ENCODE peak calls at places on chromosomes 13 and 19, in ten cellular contexts. O, W, I, R, U, Q, X, G, E and H are unnamed samples.

GRCh38 chr13:26508885-26509284 is 48.6 kb upstream of the WASF3 start:
- DNase-seq in O (no peak), W (no peak), I (no peak), R (no peak), U (no peak), Q (no peak), X (peak; percentile 93), G (peak; percentile 32), E (no peak), H (peak; percentile 86)

GRCh38 chr13:73938375-73939070 is 195.7 kb downstream of the KLF12 start:
- DNase-seq in O (no peak), W (no peak), I (no peak), R (no peak), U (no peak), Q (no peak), X (no peak), G (peak; percentile 42), E (no peak), H (no peak)

GRCh38 chr19:54428323-54429175 is 13.3 kb downstream of the TTYH1 start:
- DNase-seq in O (no peak), W (no peak), I (no peak), R (no peak), U (no peak), Q (no peak), X (no peak), G (no peak), E (no peak), H (no peak)

GRCh38 chr13:26973946-26974345 is 197.7 kb downstream of the USP12 start:
- DNase-seq in O (no peak), W (no peak), I (no peak), R (no peak), U (no peak), Q (no peak), X (no peak), G (no peak), E (no peak), H (no peak)

GRCh38 chr19:24101459-24102122 is 14.6 kb downstream of the ZNF254 start:
- DNase-seq in O (no peak), W (no peak), I (no peak), R (no peak), U (no peak), Q (no peak), X (no peak), G (no peak), E (no peak), H (no peak)

GRCh38 chr13:43783820-43784219 is 3.0 kb downstream of the ENOX1 start:
- DNase-seq in O (no peak), W (no peak), I (no peak), R (no peak), U (peak; percentile 52), Q (no peak), X (no peak), G (peak; percentile 25), E (no peak), H (no peak)

GRCh38 chr19:15538774-15539173 is 30.4 kb downstream of the CYP4F22 start:
- DNase-seq in O (no peak), W (no peak), I (no peak), R (no peak), U (no peak), Q (no peak), X (no peak), G (no peak), E (no peak), H (no peak)

GRCh38 chr19:19214892-19215291 is 3.1 kb downstream of the NCAN start:
- DNase-seq in O (peak; percentile 62), W (no peak), I (no peak), R (peak; percentile 70), U (peak; percentile 92), Q (no peak), X (peak; percentile 49), G (peak; percentile 63), E (no peak), H (no peak)

GRCh38 chr19:19562665-19563347 is 24.7 kb downstream of the CILP2 start:
- DNase-seq in O (no peak), W (no peak), I (peak; percentile 12), R (no peak), U (peak; percentile 86), Q (peak; percentile 20), X (no peak), G (peak; percentile 27), E (no peak), H (no peak)

GRCh38 chr19:38392707-38393308 is 4.3 kb downstream of the SPRED3 start:
- DNase-seq in O (no peak), W (no peak), I (no peak), R (no peak), U (no peak), Q (no peak), X (no peak), G (peak; percentile 75), E (no peak), H (no peak)

GRCh38 chr13:41613984-41614581 is 156.7 kb downstream of the RGCC start:
- DNase-seq in O (no peak), W (no peak), I (no peak), R (no peak), U (no peak), Q (no peak), X (peak; percentile 60), G (peak; percentile 35), E (no peak), H (no peak)

GRCh38 chr13:21691500-21691899 is 20.6 kb downstream of the FGF9 start:
- DNase-seq in O (no peak), W (no peak), I (no peak), R (no peak), U (no peak), Q (no peak), X (no peak), G (no peak), E (no peak), H (no peak)

GRCh38 chr13:32115069-32115468 is 83.5 kb downstream of the FRY start:
- DNase-seq in O (no peak), W (no peak), I (no peak), R (no peak), U (no peak), Q (no peak), X (no peak), G (no peak), E (no peak), H (no peak)

GRCh38 chr13:27295096-27295495 is 24.5 kb downstream of the RASL11A start:
- DNase-seq in O (no peak), W (no peak), I (no peak), R (no peak), U (no peak), Q (no peak), X (no peak), G (no peak), E (no peak), H (no peak)

GRCh38 chr19:3987619-3988371 is 2.5 kb upstream of the EEF2 start:
- DNase-seq in O (peak; percentile 90), W (peak; percentile 77), I (peak; percentile 79), R (peak; percentile 93), U (peak; percentile 92), Q (peak; percentile 85), X (peak; percentile 94), G (peak; percentile 88), E (peak; percentile 85), H (peak; percentile 91)

GRCh38 chr13:43572601-43573360 is 214.0 kb downstream of the ENOX1 start:
- DNase-seq in O (no peak), W (no peak), I (no peak), R (no peak), U (no peak), Q (no peak), X (no peak), G (no peak), E (no peak), H (no peak)

GRCh38 chr13:30034448-30034795 is 184.0 kb upstream of the UBL3 start:
- DNase-seq in O (no peak), W (no peak), I (no peak), R (no peak), U (no peak), Q (no peak), X (no peak), G (no peak), E (no peak), H (no peak)

GRCh38 chr19:11560404-11560988 is 1.5 kb upstream of the ELOF1 start:
- DNase-seq in O (peak; percentile 70), W (no peak), I (no peak), R (no peak), U (peak; percentile 88), Q (no peak), X (peak; percentile 70), G (peak; percentile 76), E (no peak), H (no peak)

GRCh38 chr13:75135325-75135825 is 346.6 kb downstream of the TBC1D4 start:
- DNase-seq in O (no peak), W (no peak), I (no peak), R (no peak), U (no peak), Q (no peak), X (no peak), G (peak; percentile 16), E (no peak), H (no peak)

GRCh38 chr19:33482486-33482885 is 39.1 kb downstream of the PEPD start:
- DNase-seq in O (no peak), W (no peak), I (no peak), R (no peak), U (no peak), Q (no peak), X (no peak), G (no peak), E (no peak), H (no peak)

GRCh38 chr19:41958367-41959055 is 610 bp downstream of the RABAC1 start:
- DNase-seq in O (peak; percentile 91), W (peak; percentile 60), I (peak; percentile 60), R (peak; percentile 89), U (peak; percentile 99), Q (peak; percentile 67), X (peak; percentile 71), G (peak; percentile 92), E (peak; percentile 94), H (peak; percentile 93)

GRCh38 chr13:49457221-49457620 is 13.1 kb downstream of the SETDB2 start:
- DNase-seq in O (no peak), W (no peak), I (no peak), R (no peak), U (no peak), Q (no peak), X (peak; percentile 29), G (no peak), E (no peak), H (no peak)

GRCh38 chr13:91052873-91053272 is 294.6 kb upstream of the MIR17HG start:
- DNase-seq in O (no peak), W (no peak), I (no peak), R (no peak), U (no peak), Q (no peak), X (no peak), G (no peak), E (no peak), H (no peak)

GRCh38 chr13:22744688-22745452 is 435.9 kb upstream of the SGCG start:
- DNase-seq in O (no peak), W (no peak), I (no peak), R (no peak), U (peak; percentile 30), Q (no peak), X (no peak), G (no peak), E (no peak), H (no peak)

GRCh38 chr13:99260216-99260615 is 2.0 kb upstream of the GPR18 start:
- DNase-seq in O (no peak), W (no peak), I (no peak), R (no peak), U (no peak), Q (no peak), X (no peak), G (no peak), E (no peak), H (no peak)

GRCh38 chr19:3950871-3951861 is 18.3 kb downstream of the NMRK2 start:
- DNase-seq in O (peak; percentile 39), W (no peak), I (no peak), R (peak; percentile 43), U (peak; percentile 74), Q (no peak), X (peak; percentile 48), G (no peak), E (peak; percentile 70), H (no peak)

GRCh38 chr13:25114220-25114619 is 18.3 kb downstream of the PABPC3 start:
- DNase-seq in O (peak; percentile 69), W (no peak), I (peak; percentile 17), R (peak; percentile 68), U (peak; percentile 79), Q (peak; percentile 27), X (peak; percentile 82), G (peak; percentile 65), E (peak; percentile 83), H (peak; percentile 76)

GRCh38 chr19:11286312-11286974 is 9.5 kb upstream of the TSPAN16 start:
- DNase-seq in O (no peak), W (no peak), I (no peak), R (no peak), U (no peak), Q (no peak), X (peak; percentile 26), G (peak; percentile 70), E (no peak), H (no peak)